ENCODE peak calls at places on chromosomes 16 and 17, in nine cellular contexts. S, M, V, N, Y, I, L, G and A are unnamed samples.

GRCh38 chr17:27888945-27889344 is 4.2 kb downstream of the LYRM9 start:
- DNase-seq in S (no peak), M (no peak), V (no peak), N (no peak), Y (peak), I (no peak), L (no peak), G (no peak), A (no peak)

GRCh38 chr17:17084317-17084835 is 42.1 kb downstream of the MPRIP start:
- DNase-seq in S (no peak), M (no peak), V (no peak), N (no peak), Y (no peak), I (no peak), L (no peak), G (no peak), A (no peak)

GRCh38 chr16:85296859-85297698 is 184.8 kb upstream of the CIBAR2 start:
- DNase-seq in S (no peak), M (peak), V (no peak), N (peak), Y (peak), I (no peak), L (peak), G (peak), A (peak)

GRCh38 chr16:67910162-67910561 is 17.1 kb downstream of the PSKH1 start:
- DNase-seq in S (no peak), M (no peak), V (no peak), N (no peak), Y (peak), I (no peak), L (peak), G (no peak), A (peak)

GRCh38 chr16:75351183-75351582 is 82.1 kb downstream of the CFDP1 start:
- DNase-seq in S (no peak), M (no peak), V (no peak), N (no peak), Y (peak), I (no peak), L (no peak), G (no peak), A (no peak)

GRCh38 chr17:60392845-60393702 is 1.1 kb upstream of the USP32 start:
- DNase-seq in S (no peak), M (peak), V (peak), N (peak), Y (peak), I (no peak), L (peak), G (no peak), A (peak)

GRCh38 chr16:88077328-88078108 is 126.3 kb downstream of the BANP start:
- DNase-seq in S (no peak), M (no peak), V (peak), N (no peak), Y (no peak), I (no peak), L (no peak), G (no peak), A (no peak)

GRCh38 chr17:2028737-2029136 is 1.2 kb upstream of the DPH1 start:
- DNase-seq in S (no peak), M (no peak), V (no peak), N (no peak), Y (no peak), I (no peak), L (no peak), G (no peak), A (no peak)

GRCh38 chr17:75927286-75927922 is 13.4 kb downstream of the FBF1 start:
- DNase-seq in S (no peak), M (no peak), V (peak), N (peak), Y (peak), I (no peak), L (peak), G (no peak), A (peak)

GRCh38 chr17:17018021-17018441 is 24.2 kb upstream of the MPRIP start:
- DNase-seq in S (no peak), M (no peak), V (no peak), N (no peak), Y (no peak), I (no peak), L (no peak), G (no peak), A (no peak)

GRCh38 chr16:56724191-56724590 is 5.7 kb upstream of the NUP93 start:
- DNase-seq in S (no peak), M (no peak), V (no peak), N (no peak), Y (no peak), I (no peak), L (no peak), G (no peak), A (no peak)

GRCh38 chr17:82006468-82007227 is 16.0 kb downstream of the CENPX start:
- DNase-seq in S (no peak), M (no peak), V (no peak), N (peak), Y (peak), I (no peak), L (peak), G (no peak), A (no peak)

GRCh38 chr17:63189082-63189481 is 223.0 kb downstream of the TANC2 start:
- DNase-seq in S (no peak), M (no peak), V (no peak), N (no peak), Y (peak), I (no peak), L (no peak), G (no peak), A (no peak)

GRCh38 chr16:53087101-53087500 is 32.3 kb downstream of the CHD9 start:
- DNase-seq in S (no peak), M (no peak), V (no peak), N (no peak), Y (peak), I (no peak), L (peak), G (no peak), A (no peak)

GRCh38 chr16:56111100-56111499 is 80.2 kb upstream of the GNAO1 start:
- DNase-seq in S (no peak), M (no peak), V (no peak), N (no peak), Y (no peak), I (no peak), L (no peak), G (no peak), A (no peak)

GRCh38 chr16:57609541-57610401 is 18.7 kb upstream of the ADGRG1 start:
- DNase-seq in S (no peak), M (peak), V (no peak), N (peak), Y (no peak), I (no peak), L (peak), G (no peak), A (no peak)